ENCODE peak calls at places on chromosomes 12 and 14, in five cellular contexts. One of them, this sample, is unnamed.

GRCh38 chr14:37870170-37870569 is 274.7 kb downstream of the TTC6 start:
- DNase-seq in K562: no peak
- DNase-seq in HepG2: no peak
- DNase-seq in SK-N-SH: no peak
- DNase-seq in H1: no peak
- DNase-seq in this sample: no peak

GRCh38 chr14:32693114-32693513 is 245.6 kb upstream of the NPAS3 start:
- DNase-seq in K562: no peak
- DNase-seq in HepG2: no peak
- DNase-seq in SK-N-SH: no peak
- DNase-seq in H1: no peak
- DNase-seq in this sample: no peak

GRCh38 chr12:56601503-56601902 is 28.6 kb downstream of the BAZ2A start:
- DNase-seq in K562: peak
- DNase-seq in HepG2: no peak
- DNase-seq in SK-N-SH: peak
- DNase-seq in H1: no peak
- DNase-seq in this sample: peak

GRCh38 chr12:23954332-23954731 is 4.9 kb upstream of the SOX5 start:
- DNase-seq in K562: no peak
- DNase-seq in HepG2: no peak
- DNase-seq in SK-N-SH: no peak
- DNase-seq in H1: no peak
- DNase-seq in this sample: no peak

GRCh38 chr12:70367268-70368141 is 1.4 kb downstream of the KCNMB4 start:
- DNase-seq in K562: no peak
- DNase-seq in HepG2: no peak
- DNase-seq in SK-N-SH: peak
- DNase-seq in H1: no peak
- DNase-seq in this sample: no peak

GRCh38 chr12:60872219-60872618 is 1276.4 kb downstream of the SLC16A7 start:
- DNase-seq in K562: no peak
- DNase-seq in HepG2: no peak
- DNase-seq in SK-N-SH: no peak
- DNase-seq in H1: no peak
- DNase-seq in this sample: no peak

GRCh38 chr14:51157012-51157411 is 62.1 kb upstream of the TRIM9 start:
- DNase-seq in K562: no peak
- DNase-seq in HepG2: peak
- DNase-seq in SK-N-SH: peak
- DNase-seq in H1: no peak
- DNase-seq in this sample: no peak

GRCh38 chr14:70642313-70643235 is 858 bp downstream of the TTC9 start:
- DNase-seq in K562: no peak
- DNase-seq in HepG2: no peak
- DNase-seq in SK-N-SH: peak
- DNase-seq in H1: no peak
- DNase-seq in this sample: no peak

GRCh38 chr12:116136340-116136739 is 141.2 kb downstream of the MED13L start:
- DNase-seq in K562: no peak
- DNase-seq in HepG2: no peak
- DNase-seq in SK-N-SH: no peak
- DNase-seq in H1: no peak
- DNase-seq in this sample: no peak

GRCh38 chr14:70332015-70332414 is 27.5 kb downstream of the COX16 start:
- DNase-seq in K562: no peak
- DNase-seq in HepG2: no peak
- DNase-seq in SK-N-SH: no peak
- DNase-seq in H1: no peak
- DNase-seq in this sample: no peak

GRCh38 chr12:41011939-41012338 is 176.2 kb upstream of the PDZRN4 start:
- DNase-seq in K562: no peak
- DNase-seq in HepG2: peak
- DNase-seq in SK-N-SH: no peak
- DNase-seq in H1: no peak
- DNase-seq in this sample: no peak

GRCh38 chr12:103247531-103247930 is 248.2 kb downstream of the C12orf42 start:
- DNase-seq in K562: no peak
- DNase-seq in HepG2: no peak
- DNase-seq in SK-N-SH: no peak
- DNase-seq in H1: no peak
- DNase-seq in this sample: no peak

GRCh38 chr14:75182820-75183219 is 6.4 kb upstream of the TMED10 start:
- DNase-seq in K562: no peak
- DNase-seq in HepG2: peak
- DNase-seq in SK-N-SH: no peak
- DNase-seq in H1: no peak
- DNase-seq in this sample: peak

GRCh38 chr12:22355011-22355580 is 20.6 kb upstream of the ST8SIA1 start:
- DNase-seq in K562: no peak
- DNase-seq in HepG2: no peak
- DNase-seq in SK-N-SH: no peak
- DNase-seq in H1: no peak
- DNase-seq in this sample: no peak

GRCh38 chr12:94074970-94075695 is 73.2 kb upstream of the PLXNC1 start:
- DNase-seq in K562: peak
- DNase-seq in HepG2: peak
- DNase-seq in SK-N-SH: peak
- DNase-seq in H1: no peak
- DNase-seq in this sample: peak

GRCh38 chr14:75070383-75070782 is 942 bp downstream of the ZC2HC1C start:
- DNase-seq in K562: peak
- DNase-seq in HepG2: no peak
- DNase-seq in SK-N-SH: no peak
- DNase-seq in H1: no peak
- DNase-seq in this sample: no peak

GRCh38 chr12:67442347-67442841 is 173.2 kb downstream of the CAND1 start:
- DNase-seq in K562: no peak
- DNase-seq in HepG2: no peak
- DNase-seq in SK-N-SH: peak
- DNase-seq in H1: no peak
- DNase-seq in this sample: no peak

GRCh38 chr14:99589031-99589441 is 15.0 kb downstream of the CCDC85C start:
- DNase-seq in K562: no peak
- DNase-seq in HepG2: no peak
- DNase-seq in SK-N-SH: no peak
- DNase-seq in H1: no peak
- DNase-seq in this sample: no peak

GRCh38 chr14:99586054-99586760 is 17.8 kb downstream of the CCDC85C start:
- DNase-seq in K562: no peak
- DNase-seq in HepG2: no peak
- DNase-seq in SK-N-SH: no peak
- DNase-seq in H1: no peak
- DNase-seq in this sample: no peak

GRCh38 chr14:99584823-99585222 is 19.2 kb downstream of the CCDC85C start:
- DNase-seq in K562: no peak
- DNase-seq in HepG2: no peak
- DNase-seq in SK-N-SH: no peak
- DNase-seq in H1: no peak
- DNase-seq in this sample: no peak

GRCh38 chr14:99587463-99588278 is 16.3 kb downstream of the CCDC85C start:
- DNase-seq in K562: no peak
- DNase-seq in HepG2: no peak
- DNase-seq in SK-N-SH: no peak
- DNase-seq in H1: no peak
- DNase-seq in this sample: no peak

DNA sequence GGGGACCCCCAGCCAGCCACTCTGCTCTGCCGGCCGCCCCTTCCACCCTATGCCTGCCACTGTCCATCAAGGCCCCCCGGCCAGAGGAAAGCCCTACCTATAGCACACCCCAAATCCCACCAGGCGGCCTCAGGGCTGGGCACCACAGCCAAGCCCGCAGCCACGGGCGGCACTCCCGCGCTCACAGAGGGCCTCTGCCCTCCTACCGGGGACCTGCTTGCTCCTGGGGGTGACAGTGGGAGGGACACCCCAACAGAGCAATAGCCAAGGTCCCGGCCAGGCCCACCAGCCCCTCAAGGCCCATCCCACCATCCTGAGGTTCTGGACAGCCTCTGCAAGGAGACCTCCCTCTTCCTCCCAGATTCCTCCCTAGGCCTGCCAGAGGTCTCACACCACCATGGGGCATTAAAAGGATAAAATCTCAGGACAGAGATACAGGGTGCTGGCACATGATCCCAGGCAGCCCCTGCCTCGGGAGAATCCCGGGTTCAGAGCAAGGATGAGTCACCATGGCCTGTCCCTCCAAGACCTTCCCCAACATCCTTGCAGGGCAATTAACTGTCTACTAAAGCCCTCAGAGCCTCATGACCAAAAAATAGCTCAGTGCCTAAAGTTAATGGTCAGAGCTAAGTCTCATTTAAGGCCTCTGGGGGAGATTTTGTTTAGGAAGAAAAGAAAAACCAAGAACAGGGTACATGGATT is 17.1 kb downstream of the CCDC85C start:
- DNase-seq in K562: no peak
- DNase-seq in HepG2: no peak
- DNase-seq in SK-N-SH: no peak
- DNase-seq in H1: no peak
- DNase-seq in this sample: no peak
- TF ChIP-seq GABPA in K562: no peak
- TF ChIP-seq GABPA in HepG2: no peak
- TF ChIP-seq GABPA in SK-N-SH: no peak
- TF ChIP-seq GABPA in H1: no peak
- TF ChIP-seq GABPA in this sample: no peak

GRCh38 chr14:96584907-96585671 is 82.9 kb downstream of the PAPOLA start:
- DNase-seq in K562: no peak
- DNase-seq in HepG2: no peak
- DNase-seq in SK-N-SH: peak
- DNase-seq in H1: no peak
- DNase-seq in this sample: no peak

GRCh38 chr14:96582995-96583394 is 80.8 kb downstream of the PAPOLA start:
- DNase-seq in K562: no peak
- DNase-seq in HepG2: no peak
- DNase-seq in SK-N-SH: peak
- DNase-seq in H1: no peak
- DNase-seq in this sample: no peak

GRCh38 chr14:96583605-96584041 is 81.4 kb downstream of the PAPOLA start:
- DNase-seq in K562: no peak
- DNase-seq in HepG2: no peak
- DNase-seq in SK-N-SH: no peak
- DNase-seq in H1: no peak
- DNase-seq in this sample: no peak

GRCh38 chr14:96585672-96586013 is 83.5 kb downstream of the PAPOLA start:
- DNase-seq in K562: no peak
- DNase-seq in HepG2: no peak
- DNase-seq in SK-N-SH: peak
- DNase-seq in H1: no peak
- DNase-seq in this sample: no peak

DNA sequence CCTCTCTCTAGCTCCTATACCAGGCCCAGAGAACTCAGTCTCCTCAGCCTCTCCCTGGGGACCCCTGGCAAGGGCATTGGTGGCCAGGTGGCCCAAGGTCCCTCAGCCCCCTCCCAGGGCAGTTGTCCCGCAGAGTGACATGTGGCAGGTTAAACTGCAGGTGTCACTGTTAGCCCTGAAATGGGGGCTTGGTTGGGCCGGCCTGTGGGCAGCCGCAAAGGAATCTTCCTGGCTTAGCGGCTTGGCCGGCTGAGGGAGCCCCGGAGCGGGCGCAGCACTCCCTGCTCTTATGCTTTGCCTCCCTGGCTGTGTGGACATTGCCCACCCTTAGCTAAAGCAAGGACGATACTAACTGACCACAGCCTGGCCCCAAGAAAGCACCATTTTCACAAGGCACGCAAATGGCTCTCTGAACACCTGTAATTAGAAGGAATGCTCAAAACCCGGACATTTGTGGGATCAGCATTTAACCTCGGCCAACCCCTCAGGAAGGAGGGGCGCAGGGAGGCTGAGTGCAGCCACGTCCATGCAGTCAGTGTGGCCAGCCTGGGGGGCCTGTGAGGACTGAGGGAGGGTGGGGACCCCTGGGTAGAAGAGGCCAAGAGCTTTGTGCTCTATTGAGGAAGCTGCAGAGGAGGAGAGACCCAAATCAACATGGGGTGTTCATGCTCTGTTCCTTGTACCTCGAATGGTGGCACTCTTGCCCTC is 82.2 kb downstream of the PAPOLA start:
- DNase-seq in K562: peak
- DNase-seq in HepG2: peak
- DNase-seq in SK-N-SH: peak
- DNase-seq in H1: peak
- DNase-seq in this sample: peak
- TF ChIP-seq CTCF in K562: peak
- TF ChIP-seq CTCF in HepG2: peak
- TF ChIP-seq CTCF in SK-N-SH: peak
- TF ChIP-seq CTCF in H1: peak
- TF ChIP-seq CTCF in this sample: peak

GRCh38 chr14:24843494-24843893 is 206.5 kb downstream of the STXBP6 start:
- DNase-seq in K562: no peak
- DNase-seq in HepG2: no peak
- DNase-seq in SK-N-SH: no peak
- DNase-seq in H1: no peak
- DNase-seq in this sample: no peak

GRCh38 chr14:24843999-24844398 is 205.9 kb downstream of the STXBP6 start:
- DNase-seq in K562: no peak
- DNase-seq in HepG2: no peak
- DNase-seq in SK-N-SH: no peak
- DNase-seq in H1: no peak
- DNase-seq in this sample: no peak

GRCh38 chr14:24847568-24847967 is 202.4 kb downstream of the STXBP6 start:
- DNase-seq in K562: no peak
- DNase-seq in HepG2: no peak
- DNase-seq in SK-N-SH: no peak
- DNase-seq in H1: no peak
- DNase-seq in this sample: no peak

GRCh38 chr14:24848427-24848826 is 201.5 kb downstream of the STXBP6 start:
- DNase-seq in K562: no peak
- DNase-seq in HepG2: no peak
- DNase-seq in SK-N-SH: no peak
- DNase-seq in H1: no peak
- DNase-seq in this sample: no peak

DNA sequence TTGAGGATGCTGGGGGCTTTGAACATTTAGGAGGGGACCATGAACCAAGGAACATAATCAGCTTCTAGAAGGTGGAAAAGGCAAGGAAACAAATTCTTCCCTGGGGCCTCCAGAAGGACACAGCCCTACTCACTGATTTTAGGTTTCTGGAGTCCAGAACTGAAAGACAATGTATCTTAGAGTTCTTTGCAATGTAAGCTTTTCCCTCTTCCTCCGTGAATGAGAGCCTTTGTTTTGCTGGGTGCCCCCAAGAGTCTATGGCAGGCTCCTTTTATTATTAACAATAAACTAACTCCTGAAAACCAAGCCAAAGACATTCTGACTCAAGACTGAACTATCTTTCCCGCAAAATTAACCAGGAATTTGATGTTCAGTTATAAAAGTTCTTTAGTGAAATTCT is 204.1 kb downstream of the STXBP6 start:
- DNase-seq in K562: no peak
- DNase-seq in HepG2: no peak
- DNase-seq in SK-N-SH: no peak
- DNase-seq in H1: no peak
- DNase-seq in this sample: no peak
- TF ChIP-seq GABPA in K562: no peak
- TF ChIP-seq GABPA in HepG2: no peak
- TF ChIP-seq GABPA in SK-N-SH: no peak
- TF ChIP-seq GABPA in H1: no peak
- TF ChIP-seq GABPA in this sample: no peak

GRCh38 chr14:49310298-49310697 is 275.9 kb downstream of the RPS29 start:
- DNase-seq in K562: no peak
- DNase-seq in HepG2: no peak
- DNase-seq in SK-N-SH: no peak
- DNase-seq in H1: no peak
- DNase-seq in this sample: no peak

GRCh38 chr14:49303952-49304516 is 282.1 kb downstream of the RPS29 start:
- DNase-seq in K562: no peak
- DNase-seq in HepG2: no peak
- DNase-seq in SK-N-SH: no peak
- DNase-seq in H1: peak
- DNase-seq in this sample: no peak

GRCh38 chr14:49306152-49306751 is 279.9 kb downstream of the RPS29 start:
- DNase-seq in K562: peak
- DNase-seq in HepG2: peak
- DNase-seq in SK-N-SH: peak
- DNase-seq in H1: no peak
- DNase-seq in this sample: no peak
- TF ChIP-seq CTCF in K562: peak
- TF ChIP-seq CTCF in HepG2: peak
- TF ChIP-seq CTCF in SK-N-SH: peak
- TF ChIP-seq CTCF in H1: peak
- TF ChIP-seq CTCF in this sample: no peak